ENCODE peak calls at places on chromosome 14, in four cellular contexts. One of them, this sample, is unnamed. For H3K4me1 and H3K27me3, the result is how much of the 10 kb centered on the place peaks cover.

GRCh38 chr14:39033371-39033770 is 69.7 kb downstream of the SEC23A start:
- DNase-seq in ovary: no peak
- DNase-seq in SJSA1: peak
- DNase-seq in lower lobe of right lung: no peak
- DNase-seq in this sample: no peak

GRCh38 chr14:19823765-19824164 is 20.2 kb downstream of the OR4N2 start:
- DNase-seq in ovary: no peak
- DNase-seq in SJSA1: peak
- DNase-seq in lower lobe of right lung: no peak
- DNase-seq in this sample: no peak

GRCh38 chr14:53663709-53664108 is 292.9 kb downstream of the BMP4 start:
- DNase-seq in ovary: no peak
- DNase-seq in SJSA1: peak
- DNase-seq in lower lobe of right lung: no peak
- DNase-seq in this sample: peak

GRCh38 chr14:79656086-79656485 is 555.2 kb downstream of the DIO2 start:
- DNase-seq in ovary: no peak
- DNase-seq in SJSA1: no peak
- DNase-seq in lower lobe of right lung: no peak
- DNase-seq in this sample: no peak

GRCh38 chr14:63134801-63135200 is 69.4 kb upstream of the RHOJ start:
- DNase-seq in ovary: no peak
- DNase-seq in SJSA1: no peak
- DNase-seq in lower lobe of right lung: no peak
- DNase-seq in this sample: no peak

GRCh38 chr14:33728010-33728498 is 222.8 kb downstream of the EGLN3 start:
- DNase-seq in ovary: no peak
- DNase-seq in SJSA1: no peak
- DNase-seq in lower lobe of right lung: no peak
- DNase-seq in this sample: no peak

GRCh38 chr14:102930138-102930752 is 7.8 kb downstream of the AMN start:
- DNase-seq in ovary: no peak
- DNase-seq in SJSA1: no peak
- DNase-seq in lower lobe of right lung: peak
- DNase-seq in this sample: no peak

GRCh38 chr14:33114331-33114730 is 175.7 kb downstream of the NPAS3 start:
- DNase-seq in ovary: no peak
- DNase-seq in SJSA1: no peak
- DNase-seq in lower lobe of right lung: no peak
- DNase-seq in this sample: no peak

GRCh38 chr14:24911324-24912095 is 138.4 kb downstream of the STXBP6 start:
- DNase-seq in ovary: no peak
- DNase-seq in SJSA1: peak
- DNase-seq in lower lobe of right lung: no peak
- DNase-seq in this sample: peak

GRCh38 chr14:92847220-92848148 is 53.4 kb downstream of the GOLGA5 start:
- DNase-seq in ovary: no peak
- DNase-seq in SJSA1: no peak
- DNase-seq in lower lobe of right lung: no peak
- DNase-seq in this sample: no peak

GRCh38 chr14:92513204-92513965 is at the start of gene RIN3:
- DNase-seq in ovary: no peak
- DNase-seq in SJSA1: peak
- DNase-seq in lower lobe of right lung: peak
- DNase-seq in this sample: peak

GRCh38 chr14:21049263-21049662 is 7.1 kb downstream of the RNASE7 start:
- DNase-seq in ovary: no peak
- DNase-seq in SJSA1: no peak
- DNase-seq in lower lobe of right lung: no peak
- DNase-seq in this sample: no peak

GRCh38 chr14:52706286-52706685 is 714 bp upstream of the PSMC6 start:
- DNase-seq in ovary: no peak
- DNase-seq in SJSA1: no peak
- DNase-seq in lower lobe of right lung: no peak
- DNase-seq in this sample: peak

GRCh38 chr14:97634786-97635185 is 837.6 kb downstream of the VRK1 start:
- DNase-seq in ovary: no peak
- DNase-seq in SJSA1: peak
- DNase-seq in lower lobe of right lung: no peak
- DNase-seq in this sample: no peak

GRCh38 chr14:96889091-96889490 is 91.9 kb downstream of the VRK1 start:
- DNase-seq in ovary: no peak
- DNase-seq in SJSA1: no peak
- DNase-seq in lower lobe of right lung: no peak
- DNase-seq in this sample: no peak

GRCh38 chr14:21056520-21057163 is 980 bp upstream of the RNASE8 start:
- DNase-seq in ovary: no peak
- DNase-seq in SJSA1: no peak
- DNase-seq in lower lobe of right lung: no peak
- DNase-seq in this sample: peak

GRCh38 chr14:94458558-94459200 is 6.1 kb upstream of the SERPINA11 start:
- DNase-seq in ovary: no peak
- DNase-seq in SJSA1: no peak
- DNase-seq in lower lobe of right lung: no peak
- DNase-seq in this sample: no peak

GRCh38 chr14:102424520-102424919 is 61.8 kb downstream of the TECPR2 start:
- DNase-seq in ovary: no peak
- DNase-seq in SJSA1: no peak
- DNase-seq in lower lobe of right lung: no peak
- DNase-seq in this sample: no peak

GRCh38 chr14:53432378-53432802 is 279.3 kb upstream of the DDHD1 start:
- DNase-seq in ovary: no peak
- DNase-seq in SJSA1: peak
- DNase-seq in lower lobe of right lung: no peak
- DNase-seq in this sample: peak

GRCh38 chr14:103109789-103110415 is 13.4 kb upstream of the TNFAIP2 start:
- DNase-seq in ovary: no peak
- DNase-seq in SJSA1: peak
- DNase-seq in lower lobe of right lung: no peak
- DNase-seq in this sample: no peak

GRCh38 chr14:66642264-66642663 is 134.3 kb downstream of the GPHN start:
- DNase-seq in ovary: no peak
- DNase-seq in SJSA1: no peak
- DNase-seq in lower lobe of right lung: no peak
- DNase-seq in this sample: no peak

GRCh38 chr14:92986254-92987147 is 63.6 kb downstream of the CHGA start:
- DNase-seq in ovary: no peak
- DNase-seq in SJSA1: peak
- DNase-seq in lower lobe of right lung: peak
- DNase-seq in this sample: peak

GRCh38 chr14:104967414-104968152 is 10.6 kb downstream of the AHNAK2 start:
- DNase-seq in ovary: peak
- DNase-seq in SJSA1: no peak
- DNase-seq in lower lobe of right lung: peak
- DNase-seq in this sample: no peak

GRCh38 chr14:102579696-102580551 is 12.5 kb upstream of the RCOR1 start:
- DNase-seq in ovary: no peak
- DNase-seq in SJSA1: peak
- DNase-seq in lower lobe of right lung: peak
- DNase-seq in this sample: no peak

GRCh38 chr14:54699087-54699530 is 132.2 kb downstream of the SAMD4A start:
- DNase-seq in ovary: no peak
- DNase-seq in SJSA1: no peak
- DNase-seq in lower lobe of right lung: no peak
- DNase-seq in this sample: no peak

GRCh38 chr14:29724991-29725390 is 202.7 kb downstream of the PRKD1 start:
- DNase-seq in ovary: no peak
- DNase-seq in SJSA1: no peak
- DNase-seq in lower lobe of right lung: no peak
- DNase-seq in this sample: peak
- H3K4me1 ChIP-seq in ovary: under half
- H3K4me1 ChIP-seq in SJSA1: under half
- H3K4me1 ChIP-seq in lower lobe of right lung: under half
- H3K4me1 ChIP-seq in this sample: under half

GRCh38 chr14:69994002-69994401 is 114.8 kb downstream of the SMOC1 start:
- DNase-seq in ovary: no peak
- DNase-seq in SJSA1: no peak
- DNase-seq in lower lobe of right lung: no peak
- DNase-seq in this sample: no peak
- H3K27me3 ChIP-seq in ovary: under half
- H3K27me3 ChIP-seq in SJSA1: under half
- H3K27me3 ChIP-seq in lower lobe of right lung: under half
- H3K27me3 ChIP-seq in this sample: under half

GRCh38 chr14:67940894-67941455 is 121.4 kb downstream of the RAD51B start:
- DNase-seq in ovary: no peak
- DNase-seq in SJSA1: peak
- DNase-seq in lower lobe of right lung: no peak
- DNase-seq in this sample: no peak
- H3K4me1 ChIP-seq in ovary: under half
- H3K4me1 ChIP-seq in SJSA1: under half
- H3K4me1 ChIP-seq in lower lobe of right lung: under half
- H3K4me1 ChIP-seq in this sample: under half

GRCh38 chr14:95699397-95699796 is 13.2 kb downstream of the TCL1B start:
- DNase-seq in ovary: no peak
- DNase-seq in SJSA1: no peak
- DNase-seq in lower lobe of right lung: no peak
- DNase-seq in this sample: no peak

GRCh38 chr14:95698287-95698686 is 12.1 kb downstream of the TCL1B start:
- DNase-seq in ovary: no peak
- DNase-seq in SJSA1: no peak
- DNase-seq in lower lobe of right lung: no peak
- DNase-seq in this sample: no peak

GRCh38 chr14:95701846-95702221 is 12.1 kb downstream of the TCL1A start:
- DNase-seq in ovary: no peak
- DNase-seq in SJSA1: no peak
- DNase-seq in lower lobe of right lung: no peak
- DNase-seq in this sample: no peak

GRCh38 chr14:95697764-95698163 is 11.5 kb downstream of the TCL1B start:
- DNase-seq in ovary: no peak
- DNase-seq in SJSA1: peak
- DNase-seq in lower lobe of right lung: no peak
- DNase-seq in this sample: no peak

GRCh38 chr14:95700221-95700976 is 13.5 kb downstream of the TCL1A start:
- DNase-seq in ovary: no peak
- DNase-seq in SJSA1: no peak
- DNase-seq in lower lobe of right lung: no peak
- DNase-seq in this sample: no peak
- H3K27me3 ChIP-seq in ovary: under half
- H3K27me3 ChIP-seq in SJSA1: under half
- H3K27me3 ChIP-seq in lower lobe of right lung: under half
- H3K27me3 ChIP-seq in this sample: under half

GRCh38 chr14:61460853-61461611 is 139.7 kb downstream of the PRKCH start:
- DNase-seq in ovary: no peak
- DNase-seq in SJSA1: no peak
- DNase-seq in lower lobe of right lung: no peak
- DNase-seq in this sample: no peak
- H3K4me1 ChIP-seq in ovary: under half
- H3K4me1 ChIP-seq in SJSA1: under half
- H3K4me1 ChIP-seq in lower lobe of right lung: under half
- H3K4me1 ChIP-seq in this sample: under half